ENCODE peak calls at places on chromosomes 1 and 21, in five cellular contexts. J is breast epithelium, B is Panc1, C is SK-N-SH, D is transverse colon. M is an unnamed sample. For H3K27me3 and H3K4me1, the result is how much of the 10 kb centered on the place peaks cover.

GRCh38 chr1:58818075-58818474 is 34.2 kb upstream of the JUN start:
- DNase-seq in J (no peak), C (no peak), B (peak), D (no peak), M (no peak)

GRCh38 chr1:168960114-168960513 is 146.4 kb upstream of the ATP1B1 start:
- DNase-seq in D (no peak), C (no peak), B (no peak), J (no peak), M (no peak)

GRCh38 chr1:153032677-153033308 is 1.8 kb downstream of the SPRR1B start:
- DNase-seq in C (peak), B (peak), D (no peak), J (no peak), M (no peak)

GRCh38 chr1:29516063-29516820 is 279.9 kb downstream of the PTPRU start:
- DNase-seq in J (no peak), B (no peak), D (no peak), C (no peak), M (peak)

GRCh38 chr1:112862753-112863426 is 93.1 kb downstream of the SLC16A1 start:
- DNase-seq in D (no peak), B (no peak), J (no peak), C (no peak), M (no peak)

GRCh38 chr1:24914226-24915069 is 15.6 kb downstream of the RUNX3 start:
- DNase-seq in B (no peak), D (peak), J (no peak), C (peak), M (no peak)

GRCh38 chr21:42222386-42222785 is 3.4 kb downstream of the ABCG1 start:
- DNase-seq in D (no peak), B (no peak), J (no peak), C (no peak), M (peak)

GRCh38 chr1:2821970-2822620 is 20.6 kb upstream of the TTC34 start:
- DNase-seq in J (no peak), C (peak), B (no peak), D (peak), M (no peak)

GRCh38 chr1:82646336-82646735 is 845.6 kb downstream of the ADGRL2 start:
- DNase-seq in B (no peak), D (no peak), J (no peak), C (no peak), M (no peak)

GRCh38 chr21:37079211-37079824 is 6.3 kb downstream of the TTC3 start:
- DNase-seq in C (no peak), J (no peak), B (no peak), D (no peak), M (no peak)

GRCh38 chr21:34266322-34266721 is 97.5 kb upstream of the KCNE2 start:
- DNase-seq in B (no peak), J (no peak), C (no peak), D (no peak), M (no peak)

GRCh38 chr1:104264506-104264905 is 514.8 kb downstream of the AMY1C start:
- DNase-seq in B (no peak), C (peak), D (no peak), J (no peak), M (no peak)

GRCh38 chr1:27527223-27527856 is 37.4 kb upstream of the WASF2 start:
- DNase-seq in J (peak), B (no peak), D (peak), C (peak), M (peak)

GRCh38 chr1:94648225-94649007 is 106.9 kb upstream of the F3 start:
- DNase-seq in C (no peak), J (peak), B (no peak), D (peak), M (no peak)

GRCh38 chr1:67431156-67431765 is 1.1 kb upstream of the SERBP1 start:
- DNase-seq in B (no peak), C (no peak), J (no peak), D (no peak), M (no peak)

GRCh38 chr1:57066980-57067615 is 101.3 kb upstream of the C8B start:
- DNase-seq in C (peak), J (no peak), D (no peak), B (no peak), M (no peak)

GRCh38 chr1:185823471-185823870 is 89.3 kb downstream of the HMCN1 start:
- DNase-seq in C (no peak), B (no peak), J (no peak), D (no peak), M (no peak)

GRCh38 chr1:65279092-65279448 is 30.3 kb upstream of the DNAJC6 start:
- DNase-seq in B (no peak), C (peak), D (no peak), J (no peak), M (no peak)

GRCh38 chr1:23745515-23745914 is 2.2 kb downstream of the ELOA start:
- DNase-seq in D (no peak), B (no peak), J (no peak), C (peak), M (no peak)

GRCh38 chr1:15706751-15707150 is 22.6 kb downstream of the PLEKHM2 start:
- DNase-seq in B (no peak), C (no peak), D (no peak), J (no peak), M (no peak)

GRCh38 chr21:35222541-35222941 is 173.4 kb upstream of the RUNX1 start:
- DNase-seq in C (no peak), D (no peak), J (no peak), B (no peak), M (no peak)

GRCh38 chr1:214377485-214377884 is 96.5 kb downstream of the SMYD2 start:
- DNase-seq in J (no peak), B (no peak), C (no peak), D (no peak), M (no peak)

GRCh38 chr1:188903241-188903640 is 1574.4 kb downstream of the BRINP3 start:
- DNase-seq in B (no peak), D (no peak), C (no peak), J (no peak), M (no peak)

GRCh38 chr21:34722684-34723300 is 54.0 kb downstream of the CLIC6 start:
- DNase-seq in C (peak), D (no peak), J (no peak), B (peak), M (no peak)

GRCh38 chr1:233277637-233278413 is 17.7 kb downstream of the PCNX2 start:
- DNase-seq in C (no peak), D (no peak), J (no peak), B (no peak), M (no peak)

GRCh38 chr1:208170252-208170651 is 73.9 kb downstream of the PLXNA2 start:
- DNase-seq in D (no peak), C (peak), J (no peak), B (no peak), M (no peak)

GRCh38 chr1:167165948-167166702 is 54.6 kb upstream of the POU2F1 start:
- DNase-seq in B (no peak), D (peak), C (no peak), J (no peak), M (no peak)

GRCh38 chr1:116762281-116762680 is 8.1 kb downstream of the CD2 start:
- DNase-seq in C (no peak), B (no peak), D (no peak), J (no peak), M (no peak)

GRCh38 chr1:3601743-3602142 is 9.6 kb downstream of the MEGF6 start:
- DNase-seq in D (no peak), B (no peak), C (no peak), J (no peak), M (no peak)

GRCh38 chr21:38591138-38591537 is 92.9 kb upstream of the ERG start:
- DNase-seq in D (no peak), J (no peak), C (no peak), B (no peak), M (no peak)

GRCh38 chr21:38590449-38590848 is 92.2 kb upstream of the ERG start:
- DNase-seq in B (no peak), J (no peak), C (no peak), D (no peak), M (no peak)
- H3K27me3 ChIP-seq in B (under half), J (under half), C (under half), D (under half), M (under half)

GRCh38 chr21:15061284-15061683 is 3.5 kb downstream of the NRIP1 start:
- DNase-seq in J (no peak), C (no peak), B (no peak), D (no peak), M (no peak)
- H3K4me1 ChIP-seq in J (under half), C (under half), B (under half), D (half or more), M (half or more)

GRCh38 chr1:156900896-156901589 is 7.5 kb downstream of the PEAR1 start:
- DNase-seq in J (no peak), B (no peak), C (no peak), D (no peak), M (no peak)
- TF ChIP-seq POLR2AphosphoS5 in J (no peak), B (no peak), C (no peak), D (no peak), M (no peak)

GRCh38 chr21:41215856-41216408 is 48.0 kb downstream of the BACE2 start:
- DNase-seq in C (no peak), J (no peak), B (no peak), D (no peak), M (no peak)
- H3K27me3 ChIP-seq in C (under half), J (under half), B (under half), D (under half), M (under half)

GRCh38 chr1:109826446-109826845 is 62.7 kb upstream of the EPS8L3 start:
- DNase-seq in C (no peak), D (no peak), J (no peak), B (no peak), M (no peak)

GRCh38 chr1:109825774-109826173 is 62.1 kb upstream of the EPS8L3 start:
- DNase-seq in D (no peak), J (no peak), B (no peak), C (no peak), M (no peak)

GRCh38 chr1:109822749-109823542 is 59.2 kb upstream of the EPS8L3 start:
- DNase-seq in J (no peak), C (no peak), B (no peak), D (no peak), M (no peak)

GRCh38 chr1:109823543-109824348 is 60.0 kb upstream of the EPS8L3 start:
- DNase-seq in B (no peak), C (no peak), D (no peak), J (no peak), M (no peak)

DNA sequence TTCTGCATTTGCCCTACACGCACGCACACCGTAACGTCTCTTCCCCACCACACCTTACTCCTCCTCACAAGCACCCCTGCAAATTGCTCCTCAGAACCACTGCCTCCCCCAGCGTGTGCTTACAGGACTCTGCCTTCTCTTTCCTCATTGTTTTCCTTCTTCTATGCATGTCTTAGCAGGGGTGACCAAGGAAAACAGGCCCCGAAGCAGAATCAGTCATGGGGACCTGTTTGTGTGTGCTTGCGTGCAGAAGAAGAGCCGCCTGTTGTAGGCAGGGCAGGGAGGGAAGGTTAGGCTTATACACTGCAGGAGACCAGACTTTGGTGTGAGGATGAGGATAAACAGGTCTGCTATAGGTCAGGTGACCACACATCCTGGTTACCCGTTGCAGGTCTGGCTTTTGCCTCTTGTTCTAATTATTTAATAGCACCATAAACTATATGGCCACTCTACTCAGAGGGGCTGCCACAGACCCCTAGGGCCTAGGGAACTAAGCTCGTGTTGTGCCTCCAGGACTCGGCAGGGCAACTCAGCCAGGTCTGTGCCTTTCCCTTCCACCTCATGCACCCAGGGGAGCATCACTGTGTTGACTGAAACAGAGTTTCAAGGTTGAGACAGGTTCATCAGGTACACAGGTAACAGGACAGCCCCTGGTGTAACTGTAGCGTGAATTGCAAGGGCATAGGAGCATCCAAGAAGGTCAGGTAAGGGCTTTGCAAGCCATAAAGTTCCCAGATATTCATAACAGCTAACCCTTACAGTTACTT is 60.8 kb upstream of the EPS8L3 start:
- DNase-seq in J (no peak), B (no peak), D (no peak), C (no peak), M (no peak)
- H3K4me1 ChIP-seq in J (under half), B (half or more), D (under half), C (under half), M (under half)

DNA sequence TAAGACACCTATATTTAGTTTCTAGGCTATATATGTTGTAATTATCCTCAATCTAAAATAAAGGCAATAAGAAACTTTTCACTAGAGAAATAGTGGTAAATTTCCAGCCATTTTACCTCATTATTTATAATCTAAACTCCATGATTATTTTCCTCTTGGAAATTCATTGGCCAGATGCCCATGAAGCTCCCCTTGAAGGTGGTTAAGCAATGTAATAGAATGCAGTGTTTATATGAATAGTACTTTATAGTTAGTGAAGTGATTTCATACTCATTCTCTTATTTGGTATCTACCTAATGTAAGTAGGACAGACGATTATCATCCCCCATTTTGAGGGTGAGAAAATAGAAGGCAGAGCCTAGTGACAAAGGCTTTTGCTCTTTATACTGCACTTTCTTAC is 26.5 kb downstream of the NFYC start:
- DNase-seq in J (no peak), B (no peak), D (no peak), C (no peak), M (no peak)
- TF ChIP-seq POLR2AphosphoS5 in J (no peak), B (no peak), D (no peak), C (no peak), M (no peak)

DNA sequence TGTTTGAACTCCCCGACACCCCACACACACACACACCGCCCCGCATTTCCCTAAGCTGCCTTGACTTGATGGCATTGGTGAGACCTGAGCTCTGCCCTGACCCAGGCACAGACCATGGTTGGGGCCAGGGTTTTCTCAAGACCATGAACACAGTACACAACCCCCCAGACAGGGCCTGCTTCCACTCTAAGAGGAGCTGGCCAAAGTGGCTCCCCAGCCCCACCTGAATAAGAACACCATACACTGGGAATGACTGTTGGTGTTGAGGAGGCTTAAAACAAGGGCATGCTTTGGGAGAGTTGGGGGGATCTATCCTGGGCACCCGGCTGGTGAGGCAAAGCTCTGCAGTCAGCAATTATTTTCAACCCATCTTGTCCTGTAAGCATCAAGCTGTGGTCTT is 77.6 kb upstream of the SYT6 start:
- DNase-seq in J (no peak), D (no peak), C (no peak), B (no peak), M (no peak)
- H3K27me3 ChIP-seq in J (under half), D (under half), C (under half), B (under half), M (under half)

GRCh38 chr1:35539073-35539823 is 18.0 kb downstream of the KIAA0319L start:
- DNase-seq in B (no peak), J (no peak), D (no peak), C (no peak), M (no peak)
- H3K4me1 ChIP-seq in B (under half), J (under half), D (under half), C (under half), M (under half)

DNA sequence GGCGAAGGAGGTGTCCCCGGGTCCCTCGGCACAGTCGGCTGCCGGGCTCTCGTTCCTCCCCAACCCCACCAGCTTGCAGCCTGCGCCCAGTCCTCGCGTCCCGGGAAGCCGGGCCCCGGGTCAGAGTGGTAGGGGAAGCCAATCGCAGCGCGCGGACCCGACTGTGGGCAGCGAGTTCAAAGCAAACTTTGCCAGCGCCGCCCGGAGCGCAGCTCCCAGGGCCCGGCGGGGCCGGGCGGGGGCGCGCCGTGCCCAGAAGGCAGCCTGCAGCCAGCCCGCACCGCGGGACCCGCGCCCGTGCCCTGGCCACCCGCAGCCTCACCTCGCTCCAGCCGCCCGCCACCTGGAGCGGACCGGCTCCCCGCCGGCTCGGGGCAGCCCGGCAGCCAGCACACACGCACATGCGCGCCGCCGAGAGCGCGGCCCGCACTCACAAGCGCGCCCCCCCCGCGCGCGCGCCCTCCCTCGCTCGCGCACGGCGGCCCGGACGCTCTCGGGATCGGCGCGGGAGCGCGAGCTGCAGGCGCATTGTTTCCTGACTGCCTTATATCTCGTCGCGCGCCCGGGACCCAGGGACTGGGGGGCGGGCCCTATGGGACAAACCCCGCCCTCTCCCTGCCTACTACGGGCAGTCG is at the start of gene MYCL:
- DNase-seq in C (peak), J (peak), B (no peak), D (peak), M (peak)
- TF ChIP-seq POLR2AphosphoS5 in C (no peak), J (no peak), B (no peak), D (peak), M (no peak)

M was measured in suprapubic skin.